ENCODE peak calls at places on chromosomes 6 and 20, in five cellular contexts. P is left lung, B is glutamatergic neuron, J is GM06990, D is astrocyte of the spinal cord. G is an unnamed sample.

GRCh38 chr6:110414669-110415296 is 592 bp downstream of the DDO start:
- DNase-seq in P (no peak), B (no peak), J (no peak), D (no peak), G (no peak)

GRCh38 chr6:35678021-35678654 is 10.6 kb downstream of the FKBP5 start:
- DNase-seq in P (no peak), B (no peak), J (no peak), D (no peak), G (no peak)

GRCh38 chr6:30893001-30893591 is 8.8 kb downstream of the DDR1 start:
- DNase-seq in P (no peak), B (no peak), J (no peak), D (no peak), G (no peak)

GRCh38 chr20:17614812-17615644 is 45.2 kb downstream of the DSTN start:
- DNase-seq in P (no peak), B (peak; percentile 14), J (no peak), D (no peak), G (no peak)

GRCh38 chr6:79650943-79651342 is 19.8 kb downstream of the SH3BGRL2 start:
- DNase-seq in P (no peak), B (no peak), J (no peak), D (no peak), G (no peak)

GRCh38 chr6:54835176-54835575 is 11.4 kb upstream of the FAM83B start:
- DNase-seq in P (no peak), B (no peak), J (no peak), D (no peak), G (no peak)

GRCh38 chr6:56528412-56528841 is 114.3 kb downstream of the DST start:
- DNase-seq in P (no peak), B (no peak), J (no peak), D (peak; percentile 96), G (no peak)

GRCh38 chr6:135566311-135567068 is 69.0 kb upstream of the AHI1 start:
- DNase-seq in P (no peak), B (no peak), J (no peak), D (no peak), G (no peak)

GRCh38 chr6:158688860-158689259 is 39.0 kb downstream of the SYTL3 start:
- DNase-seq in P (no peak), B (no peak), J (no peak), D (no peak), G (no peak)

GRCh38 chr6:158686791-158687381 is 37.0 kb downstream of the SYTL3 start:
- DNase-seq in P (no peak), B (no peak), J (no peak), D (no peak), G (no peak)

GRCh38 chr6:158686311-158686710 is 36.5 kb downstream of the SYTL3 start:
- DNase-seq in P (peak; percentile 67), B (no peak), J (no peak), D (no peak), G (no peak)

GRCh38 chr6:158684745-158685355 is 35.0 kb downstream of the SYTL3 start:
- DNase-seq in P (no peak), B (no peak), J (no peak), D (no peak), G (no peak)

DNA sequence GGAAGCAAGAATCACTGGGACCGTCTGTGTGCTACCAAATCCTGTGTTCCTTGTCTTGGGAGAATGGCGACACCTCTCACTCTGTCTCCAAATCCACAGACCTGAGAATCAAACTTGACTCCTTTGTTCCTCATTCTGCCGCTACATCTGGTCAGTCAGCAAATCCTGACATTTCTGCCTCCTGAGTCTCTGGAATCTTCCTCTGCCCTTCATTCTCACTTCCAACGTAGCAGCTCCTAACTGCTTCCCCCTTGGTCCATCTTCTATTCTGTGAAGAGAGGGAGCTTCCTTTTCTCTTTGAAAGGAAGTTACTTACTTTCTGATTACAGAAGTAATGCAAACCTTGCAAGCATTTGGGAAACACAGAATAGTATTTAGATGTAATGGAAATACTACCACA is 37.7 kb downstream of the SYTL3 start:
- DNase-seq in P (no peak), B (no peak), J (no peak), D (no peak), G (no peak)
- TF ChIP-seq CTCF in P (no peak), B (no peak), J (no peak), D (no peak), G (no peak)

GRCh38 chr6:170575250-170575649 is 9.2 kb downstream of the PDCD2 start:
- DNase-seq in P (no peak), B (no peak), J (no peak), D (no peak), G (no peak)
- TF ChIP-seq CTCF in P (no peak), B (no peak), J (peak; percentile 24), D (peak; percentile 38), G (no peak)

DNA sequence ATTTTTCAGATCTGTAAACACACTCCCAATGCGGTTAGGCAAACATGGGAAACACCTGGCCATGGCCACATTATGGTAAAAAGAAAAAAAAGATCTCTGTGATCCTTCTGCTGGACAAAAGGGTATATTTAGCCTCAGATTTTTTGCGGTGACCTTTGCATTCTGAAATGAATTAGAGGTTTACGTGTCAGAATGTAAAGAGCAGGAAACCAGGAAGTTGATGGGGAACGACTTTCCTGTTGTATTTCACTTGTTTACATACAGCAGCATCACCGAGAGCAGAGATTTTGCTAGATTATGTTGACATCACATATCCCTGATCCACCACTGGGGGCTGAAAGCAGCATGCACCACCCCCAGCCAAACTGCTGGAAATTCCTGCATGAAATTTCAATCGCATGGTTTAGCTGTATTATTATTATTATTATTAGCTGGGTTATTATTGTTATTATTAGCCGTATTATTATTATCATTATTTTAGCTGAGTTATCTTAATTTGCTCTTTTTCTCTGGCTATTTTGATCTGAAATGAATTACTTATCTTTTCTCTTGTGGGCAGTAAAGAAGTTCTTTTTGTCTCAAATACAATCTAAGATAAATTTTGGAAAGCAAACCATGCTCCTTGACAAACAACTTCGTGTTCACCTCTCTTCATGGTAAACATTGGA is 189.4 kb downstream of the ZFP64 start:
- DNase-seq in P (no peak), B (no peak), J (no peak), D (no peak), G (no peak)
- TF ChIP-seq CTCF in P (no peak), B (peak; percentile 34), J (no peak), D (peak; percentile 32), G (no peak)

DNA sequence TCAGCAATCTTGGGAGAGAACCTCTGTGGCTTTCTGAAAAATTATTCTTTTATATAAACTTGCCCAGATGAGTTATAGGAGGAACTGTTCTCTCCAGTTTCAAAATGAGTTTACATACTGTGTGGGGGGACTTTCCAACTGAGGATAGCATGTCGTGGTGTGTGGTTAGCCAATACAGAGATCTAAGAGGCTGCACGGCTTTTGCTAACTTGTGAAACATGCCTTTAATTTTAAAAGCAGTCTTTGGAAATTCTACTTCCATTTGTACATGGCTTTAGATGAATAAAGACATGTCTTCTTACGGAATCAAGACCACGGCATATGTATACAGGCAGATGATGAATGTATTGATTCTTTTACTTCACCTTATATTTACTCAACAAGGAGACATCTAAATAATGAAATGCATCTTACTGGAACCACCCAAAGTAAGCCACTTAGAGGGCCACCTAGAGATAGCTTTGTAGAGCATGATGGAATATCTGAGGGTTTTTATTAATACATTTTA is 39.8 kb downstream of the HIVEP1 start:
- DNase-seq in P (no peak), B (no peak), J (peak; percentile 79), D (peak; percentile 57), G (no peak)
- TF ChIP-seq CTCF in P (no peak), B (no peak), J (no peak), D (no peak), G (no peak)

DNA sequence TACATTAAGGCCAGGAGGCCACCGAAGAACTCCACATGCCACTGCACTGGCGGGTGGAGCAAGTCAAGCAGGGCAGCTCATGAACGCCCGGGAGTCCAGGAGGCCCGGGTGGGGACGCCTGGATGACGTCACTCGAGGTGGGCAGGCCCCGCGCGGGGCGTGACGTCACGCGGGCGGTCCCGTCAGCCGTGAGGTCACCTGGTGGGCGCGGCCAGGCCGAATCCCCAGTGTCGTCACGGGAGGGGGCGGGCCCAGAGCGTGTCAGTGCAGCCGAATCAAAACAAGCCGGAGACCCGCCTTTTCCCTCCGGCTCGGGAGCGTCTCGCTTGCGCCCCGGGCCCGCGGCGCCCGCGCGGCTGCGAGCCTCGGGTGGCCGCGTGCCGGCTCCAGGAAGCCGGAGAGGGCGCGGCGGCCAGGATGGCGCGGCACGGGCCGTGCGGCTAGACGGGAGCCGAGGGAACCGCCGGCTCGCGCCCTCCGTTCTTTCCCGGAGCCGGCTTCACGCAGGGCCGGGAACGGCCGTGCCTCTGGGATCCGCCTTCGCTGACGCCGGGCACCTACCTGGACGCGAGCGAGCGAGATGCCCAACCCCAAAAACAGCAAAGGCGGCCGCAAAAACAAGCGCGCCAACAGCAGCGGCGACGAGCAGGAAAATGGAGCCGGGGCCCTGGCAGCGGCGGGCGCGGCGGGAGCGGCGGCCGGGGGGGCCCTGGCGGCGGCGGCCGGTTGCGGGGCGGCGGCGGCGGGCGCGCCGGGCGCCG is at the start of gene HECA:
- DNase-seq in P (peak; percentile 98), B (peak; percentile 99), J (peak; percentile 87), D (peak; percentile 95), G (peak; percentile 99)
- TF ChIP-seq CTCF in P (no peak), B (no peak), J (no peak), D (no peak), G (no peak)

DNA sequence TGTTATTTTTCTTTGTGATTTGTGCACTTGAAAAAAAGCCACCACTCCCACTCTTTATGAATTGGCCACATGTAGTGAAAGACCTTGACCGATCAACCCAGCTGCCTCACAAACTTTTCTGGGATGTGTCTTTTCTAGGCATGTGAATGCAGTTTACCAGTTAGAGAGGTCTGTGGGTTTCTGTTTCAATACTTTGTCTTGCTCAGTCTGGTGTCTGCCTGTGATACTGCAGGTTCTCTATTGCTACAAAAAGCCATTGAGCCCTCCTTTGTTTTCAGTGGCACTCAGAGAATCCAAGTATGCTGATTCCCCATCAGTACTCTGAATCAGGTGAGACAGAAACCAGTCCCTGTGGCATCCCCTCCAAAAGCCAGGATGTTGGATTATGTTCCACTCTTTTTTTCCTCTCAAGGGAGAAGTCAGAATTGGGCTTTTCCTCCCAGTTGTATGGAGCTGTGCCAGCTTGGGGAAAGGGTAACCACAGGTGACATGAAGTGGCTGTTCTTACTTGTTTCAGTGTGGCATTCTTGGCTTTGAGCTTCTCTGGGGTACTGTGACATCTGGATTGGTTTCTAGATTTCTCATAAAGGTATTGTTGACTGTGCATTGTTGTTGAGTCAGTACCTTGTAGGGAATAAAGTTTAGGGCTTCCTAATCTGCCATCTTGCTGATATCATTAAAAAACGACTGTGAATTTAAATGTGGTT is 26.3 kb upstream of the ZFP64 start:
- DNase-seq in P (no peak), B (no peak), J (no peak), D (no peak), G (no peak)
- TF ChIP-seq CTCF in P (no peak), B (no peak), J (no peak), D (no peak), G (no peak)

GRCh38 chr6:152748843-152749242 is 1.8 kb upstream of the VIP start:
- DNase-seq in P (no peak), B (no peak), J (peak; percentile 5), D (peak; percentile 21), G (no peak)
- TF ChIP-seq CTCF in P (no peak), B (peak; percentile 30), J (no peak), D (no peak), G (no peak)

GRCh38 chr6:13328875-13329183 is 492 bp upstream of the TBC1D7 start:
- DNase-seq in P (no peak), B (no peak), J (no peak), D (no peak), G (no peak)

GRCh38 chr6:13327691-13328075 is 654 bp downstream of the TBC1D7 start:
- DNase-seq in P (no peak), B (no peak), J (peak; percentile 32), D (no peak), G (no peak)

GRCh38 chr6:13331516-13332348 is 3.4 kb upstream of the TBC1D7 start:
- DNase-seq in P (no peak), B (no peak), J (peak; percentile 24), D (peak; percentile 39), G (no peak)

GRCh38 chr6:13332349-13332706 is 4.0 kb upstream of the TBC1D7 start:
- DNase-seq in P (no peak), B (no peak), J (no peak), D (no peak), G (no peak)

GRCh38 chr6:13328076-13328874 is at the start of gene TBC1D7:
- DNase-seq in P (peak; percentile 94), B (peak; percentile 96), J (peak; percentile 97), D (peak; percentile 93), G (peak; percentile 96)
- TF ChIP-seq CTCF in P (no peak), B (peak; percentile 8), J (no peak), D (no peak), G (no peak)